ENCODE peak calls at places on chromosomes 4 and X, in nine cellular contexts. L is lung, Y is heart right ventricle, Z is lower leg skin, H is stomach, U is lower lobe of right lung, F is IMR-90, M is colonic mucosa, G is mesothelial cell of epicardium. T is an unnamed sample.

GRCh38 chr4:169282429-169283113 is 11.8 kb upstream of the SH3RF1 start:
- DNase-seq in L (no peak), Y (no peak), Z (no peak), H (no peak), U (no peak), F (peak), M (no peak), G (no peak), T (no peak)

GRCh38 chr4:118281611-118282442 is 71.0 kb downstream of the PRSS12 start:
- DNase-seq in L (no peak), Y (no peak), Z (no peak), H (no peak), U (no peak), F (peak), M (no peak), G (no peak), T (peak)

GRCh38 chrX:109732319-109732779 is 708 bp downstream of the ACSL4 start:
- DNase-seq in L (no peak), Y (no peak), Z (no peak), H (no peak), U (no peak), F (peak), M (no peak), G (no peak), T (peak)

GRCh38 chr4:8164194-8164565 is 5.6 kb upstream of the ABLIM2 start:
- DNase-seq in L (no peak), Y (no peak), Z (no peak), H (peak), U (no peak), F (no peak), M (no peak), G (no peak), T (no peak)

GRCh38 chr4:87119965-87120364 is 100.5 kb downstream of the KLHL8 start:
- DNase-seq in L (no peak), Y (no peak), Z (no peak), H (no peak), U (no peak), F (no peak), M (no peak), G (no peak), T (no peak)

GRCh38 chr4:1398686-1399507 is 7.3 kb downstream of the NKX1-1 start:
- DNase-seq in L (no peak), Y (no peak), Z (no peak), H (no peak), U (peak), F (no peak), M (no peak), G (no peak), T (no peak)

GRCh38 chrX:49282647-49283011 is 13.0 kb downstream of the PPP1R3F start:
- DNase-seq in L (no peak), Y (no peak), Z (no peak), H (peak), U (no peak), F (peak), M (no peak), G (no peak), T (peak)

GRCh38 chrX:45750639-45751038 is 550.0 kb upstream of the DIPK2B start:
- DNase-seq in L (no peak), Y (peak), Z (no peak), H (peak), U (no peak), F (no peak), M (no peak), G (no peak), T (no peak)

GRCh38 chr4:124321370-124321769 is 391.2 kb downstream of the ANKRD50 start:
- DNase-seq in L (no peak), Y (no peak), Z (no peak), H (no peak), U (no peak), F (peak), M (no peak), G (no peak), T (peak)

GRCh38 chrX:11254417-11255109 is 38.6 kb upstream of the AMELX start:
- DNase-seq in L (no peak), Y (no peak), Z (no peak), H (peak), U (no peak), F (no peak), M (no peak), G (no peak), T (no peak)

GRCh38 chr4:108854781-108855180 is 91.9 kb upstream of the ETNPPL start:
- DNase-seq in L (no peak), Y (no peak), Z (no peak), H (no peak), U (no peak), F (no peak), M (no peak), G (no peak), T (no peak)

GRCh38 chr4:174523003-174523693 is 860 bp upstream of the HPGD start:
- DNase-seq in L (no peak), Y (no peak), Z (peak), H (no peak), U (no peak), F (no peak), M (peak), G (no peak), T (peak)

GRCh38 chr4:158195297-158195696 is 15.0 kb upstream of the TMEM144 start:
- DNase-seq in L (no peak), Y (no peak), Z (no peak), H (no peak), U (no peak), F (no peak), M (no peak), G (no peak), T (no peak)

GRCh38 chr4:101806914-101807313 is 16.4 kb downstream of the BANK1 start:
- DNase-seq in L (no peak), Y (no peak), Z (no peak), H (no peak), U (no peak), F (no peak), M (no peak), G (no peak), T (peak)

GRCh38 chrX:68532828-68533227 is 34.0 kb downstream of the YIPF6 start:
- DNase-seq in L (no peak), Y (no peak), Z (no peak), H (no peak), U (no peak), F (peak), M (no peak), G (no peak), T (no peak)

GRCh38 chrX:74449322-74449936 is 28.1 kb downstream of the SLC16A2 start:
- DNase-seq in L (no peak), Y (no peak), Z (no peak), H (peak), U (no peak), F (peak), M (no peak), G (no peak), T (peak)

GRCh38 chr4:5746829-5747745 is 36.1 kb downstream of the EVC start:
- DNase-seq in L (no peak), Y (no peak), Z (no peak), H (no peak), U (no peak), F (peak), M (no peak), G (peak), T (peak)

GRCh38 chr4:156255608-156256007 is 301.9 kb upstream of the CTSO start:
- DNase-seq in L (no peak), Y (no peak), Z (no peak), H (no peak), U (no peak), F (no peak), M (no peak), G (no peak), T (no peak)

GRCh38 chrX:95330292-95330691 is 1354.3 kb upstream of the DIAPH2 start:
- DNase-seq in L (no peak), Y (no peak), Z (no peak), H (no peak), U (no peak), F (no peak), M (no peak), G (no peak), T (no peak)

GRCh38 chr4:38381788-38382187 is 282.2 kb upstream of the KLF3 start:
- DNase-seq in L (no peak), Y (no peak), Z (no peak), H (no peak), U (no peak), F (no peak), M (peak), G (no peak), T (no peak)

GRCh38 chrX:134144231-134144630 is 92.8 kb upstream of the CCDC160 start:
- DNase-seq in L (no peak), Y (no peak), Z (no peak), H (no peak), U (no peak), F (peak), M (no peak), G (no peak), T (peak)

GRCh38 chr4:122777846-122778501 is 45.5 kb downstream of the BBS12 start:
- DNase-seq in L (no peak), Y (no peak), Z (no peak), H (no peak), U (no peak), F (peak), M (no peak), G (no peak), T (no peak)

GRCh38 chrX:37993857-37994619 is 12.3 kb upstream of the SYTL5 start:
- DNase-seq in L (no peak), Y (no peak), Z (peak), H (peak), U (peak), F (no peak), M (peak), G (no peak), T (no peak)

GRCh38 chr4:164350086-164350485 is 403.8 kb upstream of the SMIM31 start:
- DNase-seq in L (no peak), Y (no peak), Z (no peak), H (no peak), U (no peak), F (peak), M (no peak), G (no peak), T (no peak)

GRCh38 chrX:120660638-120661037 is 30.8 kb upstream of the C1GALT1C1 start:
- DNase-seq in L (no peak), Y (no peak), Z (peak), H (no peak), U (no peak), F (no peak), M (no peak), G (no peak), T (no peak)

GRCh38 chrX:120668357-120668756 is 38.5 kb upstream of the C1GALT1C1 start:
- DNase-seq in L (no peak), Y (no peak), Z (no peak), H (no peak), U (no peak), F (no peak), M (no peak), G (no peak), T (no peak)

GRCh38 chrX:120664081-120664480 is 34.2 kb upstream of the C1GALT1C1 start:
- DNase-seq in L (no peak), Y (no peak), Z (no peak), H (no peak), U (no peak), F (peak), M (no peak), G (no peak), T (peak)
- TF ChIP-seq CTCF in L (no peak), Y (peak), Z (no peak), H (no peak), U (no peak), F (peak), M (no peak), G (peak), T (peak)

GRCh38 chrX:51614353-51614752 is 4.4 kb downstream of the CENPVL3 start:
- DNase-seq in L (no peak), Y (no peak), Z (no peak), H (no peak), U (no peak), F (peak), M (no peak), G (no peak), T (peak)
- TF ChIP-seq CTCF in L (no peak), Y (peak), Z (no peak), H (no peak), U (peak), F (peak), M (peak), G (peak), T (peak)

DNA sequence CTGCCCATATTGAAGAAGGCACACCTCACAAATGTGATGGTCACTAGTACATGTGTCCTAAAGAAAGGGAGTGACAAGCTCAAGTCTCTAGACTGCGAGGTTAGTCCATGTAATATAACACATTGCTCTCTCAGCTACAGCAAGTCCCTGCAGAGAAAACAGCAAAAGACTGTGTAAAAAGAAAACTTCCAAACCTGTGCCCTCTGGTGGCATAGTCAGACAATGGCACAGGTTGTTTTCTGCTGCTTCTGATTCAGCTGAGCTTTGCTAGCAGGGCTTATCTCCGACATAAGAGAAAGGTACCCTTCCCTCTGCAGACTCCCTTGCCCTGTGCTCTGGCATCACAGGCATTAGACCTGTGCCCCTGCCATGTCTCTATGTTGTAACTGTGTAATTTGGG is 1.4 kb upstream of the SERPINA7 start:
- DNase-seq in L (no peak), Y (no peak), Z (no peak), H (no peak), U (no peak), F (no peak), M (peak), G (no peak), T (no peak)
- TF ChIP-seq CTCF in L (no peak), Y (peak), Z (no peak), H (no peak), U (no peak), F (peak), M (peak), G (no peak), T (peak)

GRCh38 chrX:126770179-126770578 is 49.4 kb upstream of the PRR32 start:
- DNase-seq in L (no peak), Y (no peak), Z (no peak), H (no peak), U (no peak), F (no peak), M (no peak), G (no peak), T (peak)
- TF ChIP-seq CTCF in L (no peak), Y (peak), Z (no peak), H (no peak), U (peak), F (peak), M (peak), G (peak), T (peak)

T was measured in A673.